ENCODE peak calls at places on chromosome 5, in six cellular contexts. Y is KBM-7; B is nephron progenitor cell; Z is mucosa of gallbladder; G is stimulated activated CD8-positive, alpha-beta memory T cell treated with anti-CD3 and anti-CD28 coated beads, Interleukin-15, amount 100 ng/mL, for 4 hours; W is CD4-positive, alpha-beta T cell. U is an unnamed sample.

GRCh38 chr5:123856736-123857135 is 344.8 kb downstream of the CSNK1G3 start:
- DNase-seq in Y (no peak), B (no peak), Z (no peak), G (no peak), W (no peak), U (no peak)

GRCh38 chr5:60586307-60586901 is 113.6 kb downstream of the DEPDC1B start:
- DNase-seq in Y (peak), B (no peak), Z (no peak), G (no peak), W (no peak), U (peak)

GRCh38 chr5:40124367-40124766 is 555.3 kb upstream of the PTGER4 start:
- DNase-seq in Y (peak), B (no peak), Z (no peak), G (no peak), W (no peak), U (no peak)

GRCh38 chr5:37075399-37075950 is 173.7 kb downstream of the CPLANE1 start:
- DNase-seq in Y (no peak), B (no peak), Z (no peak), G (no peak), W (no peak), U (peak)

GRCh38 chr5:159825551-159826051 is 90.7 kb upstream of the ADRA1B start:
- DNase-seq in Y (no peak), B (no peak), Z (no peak), G (no peak), W (no peak), U (no peak)

GRCh38 chr5:180644825-180645608 is 4.4 kb downstream of the FLT4 start:
- DNase-seq in Y (no peak), B (no peak), Z (no peak), G (no peak), W (no peak), U (no peak)

GRCh38 chr5:127959152-127959764 is 124.3 kb upstream of the SLC12A2 start:
- DNase-seq in Y (peak), B (no peak), Z (peak), G (no peak), W (no peak), U (peak)

GRCh38 chr5:54404568-54404967 is 50.9 kb upstream of the HSPB3 start:
- DNase-seq in Y (peak), B (no peak), Z (no peak), G (no peak), W (no peak), U (no peak)

GRCh38 chr5:1137567-1138444 is 25.9 kb upstream of the SLC12A7 start:
- DNase-seq in Y (peak), B (no peak), Z (no peak), G (no peak), W (no peak), U (no peak)

GRCh38 chr5:139061274-139061673 is 136.9 kb downstream of the SIL1 start:
- DNase-seq in Y (no peak), B (no peak), Z (peak), G (no peak), W (no peak), U (peak)

GRCh38 chr5:176870110-176870591 is 29.0 kb downstream of the HK3 start:
- DNase-seq in Y (no peak), B (peak), Z (peak), G (no peak), W (no peak), U (peak)

GRCh38 chr5:180831139-180832080 is 28.8 kb upstream of the MGAT1 start:
- DNase-seq in Y (no peak), B (peak), Z (peak), G (peak), W (peak), U (peak)

GRCh38 chr5:74639538-74640449 is 734 bp downstream of the ENC1 start:
- DNase-seq in Y (peak), B (peak), Z (no peak), G (no peak), W (no peak), U (peak)

GRCh38 chr5:97102010-97102470 is 40.4 kb downstream of the LIX1 start:
- DNase-seq in Y (no peak), B (peak), Z (no peak), G (no peak), W (no peak), U (no peak)

GRCh38 chr5:158124606-158125316 is 265.8 kb upstream of the CLINT1 start:
- DNase-seq in Y (no peak), B (no peak), Z (no peak), G (no peak), W (no peak), U (no peak)

GRCh38 chr5:134281081-134281480 is 55.2 kb upstream of the PPP2CA start:
- DNase-seq in Y (no peak), B (no peak), Z (no peak), G (no peak), W (no peak), U (no peak)

GRCh38 chr5:177327539-177328522 is 16.1 kb upstream of the MXD3 start:
- DNase-seq in Y (no peak), B (no peak), Z (peak), G (no peak), W (no peak), U (peak)

GRCh38 chr5:107293551-107293950 is 377.2 kb downstream of the EFNA5 start:
- DNase-seq in Y (no peak), B (no peak), Z (no peak), G (no peak), W (no peak), U (no peak)

GRCh38 chr5:161546463-161547301 is at the start of gene GABRB2:
- DNase-seq in Y (peak), B (peak), Z (peak), G (no peak), W (no peak), U (peak)

GRCh38 chr5:14062178-14062577 is 81.0 kb upstream of the TRIO start:
- DNase-seq in Y (no peak), B (no peak), Z (no peak), G (no peak), W (no peak), U (peak)

GRCh38 chr5:72248352-72249032 is 71.5 kb downstream of the MRPS27 start:
- DNase-seq in Y (no peak), B (no peak), Z (peak), G (no peak), W (no peak), U (peak)

GRCh38 chr5:181098642-181099452 is 32.1 kb downstream of the OR2V1 start:
- DNase-seq in Y (peak), B (no peak), Z (no peak), G (no peak), W (no peak), U (no peak)

GRCh38 chr5:54862036-54862435 is 123.4 kb downstream of the ESM1 start:
- DNase-seq in Y (no peak), B (no peak), Z (no peak), G (no peak), W (no peak), U (peak)

GRCh38 chr5:958701-959571 is 49.7 kb upstream of the NKD2 start:
- DNase-seq in Y (no peak), B (no peak), Z (peak), G (no peak), W (no peak), U (peak)

GRCh38 chr5:10990626-10991025 is 229.6 kb upstream of the DAP start:
- DNase-seq in Y (no peak), B (no peak), Z (no peak), G (no peak), W (no peak), U (no peak)

GRCh38 chr5:101897914-101898313 is 398.2 kb downstream of the SLCO4C1 start:
- DNase-seq in Y (peak), B (no peak), Z (no peak), G (no peak), W (no peak), U (no peak)

GRCh38 chr5:38533286-38534121 is 22.9 kb downstream of the LIFR start:
- DNase-seq in Y (no peak), B (no peak), Z (no peak), G (no peak), W (no peak), U (no peak)

GRCh38 chr5:152532714-152533113 is 127.6 kb upstream of the NMUR2 start:
- DNase-seq in Y (peak), B (peak), Z (no peak), G (no peak), W (no peak), U (peak)

GRCh38 chr5:93637697-93638096 is 54.7 kb downstream of the NR2F1 start:
- DNase-seq in Y (no peak), B (no peak), Z (no peak), G (no peak), W (no peak), U (no peak)

GRCh38 chr5:148956632-148957385 is 106.1 kb downstream of the SH3TC2 start:
- DNase-seq in Y (no peak), B (no peak), Z (peak), G (no peak), W (no peak), U (no peak)

GRCh38 chr5:7210549-7210948 is 185.4 kb upstream of the ADCY2 start:
- DNase-seq in Y (no peak), B (no peak), Z (no peak), G (no peak), W (no peak), U (no peak)

GRCh38 chr5:43121565-43122484 is 1.1 kb downstream of the ZNF131 start:
- DNase-seq in Y (peak), B (peak), Z (no peak), G (no peak), W (no peak), U (peak)

GRCh38 chr5:171242521-171242920 is 66.5 kb upstream of the TLX3 start:
- DNase-seq in Y (no peak), B (no peak), Z (no peak), G (no peak), W (no peak), U (no peak)

GRCh38 chr5:41636605-41637004 is 126.2 kb upstream of the PLCXD3 start:
- DNase-seq in Y (peak), B (peak), Z (no peak), G (no peak), W (no peak), U (peak)

GRCh38 chr5:119177226-119177625 is 106.3 kb downstream of the DMXL1 start:
- DNase-seq in Y (no peak), B (no peak), Z (no peak), G (no peak), W (no peak), U (no peak)

GRCh38 chr5:103404483-103404882 is 145.9 kb downstream of the MACIR start:
- DNase-seq in Y (no peak), B (no peak), Z (no peak), G (no peak), W (no peak), U (no peak)

GRCh38 chr5:74233091-74233490 is 407.4 kb downstream of the ENC1 start:
- DNase-seq in Y (no peak), B (no peak), Z (no peak), G (no peak), W (no peak), U (no peak)

GRCh38 chr5:41154491-41154890 is 58.8 kb downstream of the C6 start:
- DNase-seq in Y (no peak), B (no peak), Z (no peak), G (no peak), W (no peak), U (peak)

GRCh38 chr5:113068559-113068958 is 92.0 kb downstream of the DCP2 start:
- DNase-seq in Y (no peak), B (no peak), Z (no peak), G (no peak), W (no peak), U (peak)

GRCh38 chr5:51414516-51414915 is 31.3 kb downstream of the ISL1 start:
- DNase-seq in Y (no peak), B (no peak), Z (no peak), G (no peak), W (no peak), U (no peak)

U was measured in iris pigment epithelial cell.